ENCODE peak calls at places on chromosomes 2 and 18, in eight cellular contexts. F, B, N, E, I, S, K and U are unnamed samples.

GRCh38 chr2:34365937-34366336 is 766.8 kb upstream of the FAM98A start:
- DNase-seq in F (no peak), B (no peak), N (no peak), E (no peak), I (no peak), S (no peak), K (no peak), U (no peak)

GRCh38 chr2:26605969-26606846 is 35.0 kb downstream of the CIB4 start:
- DNase-seq in F (peak; percentile 61), B (no peak), N (no peak), E (no peak), I (no peak), S (no peak), K (no peak), U (no peak)

GRCh38 chr2:78701546-78701945 is 324.0 kb upstream of the REG3G start:
- DNase-seq in F (no peak), B (no peak), N (peak; percentile 0), E (no peak), I (no peak), S (no peak), K (no peak), U (no peak)

GRCh38 chr2:1140389-1141003 is 189.8 kb downstream of the SNTG2 start:
- DNase-seq in F (no peak), B (peak; percentile 61), N (no peak), E (peak; percentile 65), I (peak; percentile 35), S (no peak), K (no peak), U (peak; percentile 36)

GRCh38 chr18:2310824-2311349 is 260.4 kb downstream of the METTL4 start:
- DNase-seq in F (no peak), B (no peak), N (no peak), E (no peak), I (no peak), S (no peak), K (no peak), U (no peak)

GRCh38 chr18:43789234-43790000 is 512.1 kb upstream of the SYT4 start:
- DNase-seq in F (no peak), B (no peak), N (peak; percentile 45), E (peak; percentile 16), I (no peak), S (no peak), K (no peak), U (no peak)

GRCh38 chr2:196592331-196592911 is 47.1 kb upstream of the CCDC150 start:
- DNase-seq in F (no peak), B (peak; percentile 8), N (no peak), E (peak; percentile 44), I (peak; percentile 22), S (peak; percentile 56), K (peak; percentile 20), U (peak; percentile 21)

GRCh38 chr18:24810561-24810960 is 350.1 kb downstream of the HRH4 start:
- DNase-seq in F (no peak), B (no peak), N (no peak), E (no peak), I (no peak), S (no peak), K (no peak), U (no peak)

GRCh38 chr2:2842466-2842865 is 511.4 kb upstream of the MYT1L start:
- DNase-seq in F (no peak), B (no peak), N (no peak), E (no peak), I (no peak), S (no peak), K (no peak), U (no peak)

GRCh38 chr2:207352978-207353377 is 176.8 kb upstream of the CREB1 start:
- DNase-seq in F (peak; percentile 39), B (peak; percentile 65), N (no peak), E (peak; percentile 34), I (no peak), S (no peak), K (no peak), U (no peak)

GRCh38 chr2:240892361-240892760 is 3.6 kb downstream of the MAB21L4 start:
- DNase-seq in F (no peak), B (no peak), N (no peak), E (no peak), I (no peak), S (no peak), K (no peak), U (no peak)

GRCh38 chr18:34158881-34159690 is 65.6 kb downstream of the NOL4 start:
- DNase-seq in F (peak; percentile 21), B (no peak), N (no peak), E (peak; percentile 12), I (peak; percentile 24), S (peak; percentile 99), K (peak; percentile 37), U (no peak)

GRCh38 chr2:189142893-189143759 is 36.4 kb downstream of the COL5A2 start:
- DNase-seq in F (no peak), B (peak; percentile 68), N (no peak), E (no peak), I (peak; percentile 47), S (no peak), K (no peak), U (no peak)

GRCh38 chr2:76895469-76895868 is 626.7 kb downstream of the LRRTM4 start:
- DNase-seq in F (no peak), B (no peak), N (no peak), E (no peak), I (no peak), S (no peak), K (no peak), U (no peak)

GRCh38 chr2:60285476-60286316 is 267.8 kb downstream of the BCL11A start:
- DNase-seq in F (no peak), B (no peak), N (no peak), E (no peak), I (no peak), S (no peak), K (no peak), U (no peak)